ENCODE peak calls at places on chromosomes 1 and 21, in six cellular contexts. One of them, this sample, is unnamed.

GRCh38 chr1:214660190-214660589 is 57.2 kb downstream of the CENPF start:
- DNase-seq in AG09319: no peak
- DNase-seq in GM13977: no peak
- DNase-seq in HCT116: no peak
- DNase-seq in HL-60: no peak
- DNase-seq in GM12864: no peak
- DNase-seq in this sample: no peak

GRCh38 chr1:206663832-206664652 is 20.7 kb upstream of the MAPKAPK2 start:
- DNase-seq in GM13977: peak; percentile 81
- DNase-seq in GM12864: no peak
- DNase-seq in HCT116: peak; percentile 62
- DNase-seq in HL-60: no peak
- DNase-seq in AG09319: peak; percentile 25
- DNase-seq in this sample: peak; percentile 78

GRCh38 chr1:243903023-243903422 is 53.0 kb upstream of the AKT3 start:
- DNase-seq in HCT116: no peak
- DNase-seq in GM12864: no peak
- DNase-seq in HL-60: no peak
- DNase-seq in GM13977: no peak
- DNase-seq in AG09319: no peak
- DNase-seq in this sample: no peak

GRCh38 chr1:6625579-6626149 is 996 bp downstream of the THAP3 start:
- DNase-seq in HL-60: no peak
- DNase-seq in HCT116: no peak
- DNase-seq in GM13977: no peak
- DNase-seq in AG09319: no peak
- DNase-seq in GM12864: no peak
- DNase-seq in this sample: no peak

GRCh38 chr1:56904706-56905105 is 50.1 kb downstream of the C8A start:
- DNase-seq in GM12864: no peak
- DNase-seq in HL-60: no peak
- DNase-seq in GM13977: no peak
- DNase-seq in HCT116: no peak
- DNase-seq in AG09319: no peak
- DNase-seq in this sample: no peak

GRCh38 chr1:92210701-92211100 is 7.0 kb upstream of the C1orf146 start:
- DNase-seq in HCT116: no peak
- DNase-seq in GM13977: no peak
- DNase-seq in AG09319: no peak
- DNase-seq in GM12864: no peak
- DNase-seq in HL-60: peak; percentile 21
- DNase-seq in this sample: no peak

GRCh38 chr1:230365723-230366307 is 60.3 kb downstream of the PGBD5 start:
- DNase-seq in GM12864: no peak
- DNase-seq in HL-60: no peak
- DNase-seq in AG09319: no peak
- DNase-seq in HCT116: no peak
- DNase-seq in GM13977: no peak
- DNase-seq in this sample: no peak

GRCh38 chr1:65593516-65593915 is 173.0 kb downstream of the LEPR start:
- DNase-seq in GM13977: no peak
- DNase-seq in HL-60: no peak
- DNase-seq in GM12864: no peak
- DNase-seq in AG09319: no peak
- DNase-seq in HCT116: no peak
- DNase-seq in this sample: no peak

GRCh38 chr1:201015551-201016091 is 7.9 kb downstream of the KIF21B start:
- DNase-seq in GM12864: no peak
- DNase-seq in AG09319: no peak
- DNase-seq in HL-60: no peak
- DNase-seq in HCT116: no peak
- DNase-seq in GM13977: no peak
- DNase-seq in this sample: no peak

GRCh38 chr1:119715542-119715941 is 3.8 kb downstream of the PHGDH start:
- DNase-seq in GM12864: no peak
- DNase-seq in AG09319: no peak
- DNase-seq in HCT116: no peak
- DNase-seq in GM13977: no peak
- DNase-seq in HL-60: no peak
- DNase-seq in this sample: no peak

GRCh38 chr1:28127617-28128257 is 39.3 kb upstream of the EYA3 start:
- DNase-seq in AG09319: no peak
- DNase-seq in GM12864: peak; percentile 74
- DNase-seq in HCT116: no peak
- DNase-seq in GM13977: peak; percentile 44
- DNase-seq in HL-60: peak; percentile 58
- DNase-seq in this sample: peak; percentile 54

GRCh38 chr1:211939876-211940468 is 95.4 kb downstream of the INTS7 start:
- DNase-seq in AG09319: no peak
- DNase-seq in GM13977: peak; percentile 64
- DNase-seq in HL-60: no peak
- DNase-seq in GM12864: peak; percentile 94
- DNase-seq in HCT116: no peak
- DNase-seq in this sample: peak; percentile 73

GRCh38 chr1:179743679-179744400 is 749 bp downstream of the FAM163A start:
- DNase-seq in HCT116: no peak
- DNase-seq in HL-60: peak; percentile 8
- DNase-seq in AG09319: no peak
- DNase-seq in GM13977: peak; percentile 43
- DNase-seq in GM12864: no peak
- DNase-seq in this sample: peak; percentile 18

GRCh38 chr21:16473965-16474364 is 744.2 kb downstream of the USP25 start:
- DNase-seq in HL-60: no peak
- DNase-seq in GM13977: no peak
- DNase-seq in AG09319: no peak
- DNase-seq in GM12864: no peak
- DNase-seq in HCT116: no peak
- DNase-seq in this sample: no peak

GRCh38 chr1:6075747-6076146 is 30.1 kb downstream of the KCNAB2 start:
- DNase-seq in GM13977: no peak
- DNase-seq in GM12864: no peak
- DNase-seq in HCT116: no peak
- DNase-seq in HL-60: no peak
- DNase-seq in AG09319: no peak
- DNase-seq in this sample: no peak

GRCh38 chr1:23217421-23218115 is at the start of gene HTR1D:
- DNase-seq in GM12864: no peak
- DNase-seq in HCT116: no peak
- DNase-seq in GM13977: no peak
- DNase-seq in HL-60: no peak
- DNase-seq in AG09319: no peak
- DNase-seq in this sample: no peak

GRCh38 chr21:35940074-35940927 is 120.0 kb downstream of the SETD4 start:
- DNase-seq in HCT116: peak; percentile 68
- DNase-seq in AG09319: peak; percentile 54
- DNase-seq in GM12864: no peak
- DNase-seq in HL-60: peak; percentile 18
- DNase-seq in GM13977: peak; percentile 29
- DNase-seq in this sample: peak; percentile 21

GRCh38 chr21:31558839-31559367 is 100.6 kb upstream of the SOD1 start:
- DNase-seq in AG09319: peak; percentile 11
- DNase-seq in GM12864: peak; percentile 53
- DNase-seq in HL-60: no peak
- DNase-seq in HCT116: peak; percentile 80
- DNase-seq in GM13977: peak; percentile 81
- DNase-seq in this sample: peak; percentile 67

GRCh38 chr1:226476066-226476465 is 68.2 kb upstream of the PARP1 start:
- DNase-seq in HL-60: no peak
- DNase-seq in GM12864: no peak
- DNase-seq in AG09319: no peak
- DNase-seq in HCT116: no peak
- DNase-seq in GM13977: no peak
- DNase-seq in this sample: no peak

GRCh38 chr21:46553993-46554392 is 50.9 kb downstream of the S100B start:
- DNase-seq in AG09319: no peak
- DNase-seq in HL-60: no peak
- DNase-seq in HCT116: no peak
- DNase-seq in GM12864: no peak
- DNase-seq in GM13977: no peak
- DNase-seq in this sample: no peak

GRCh38 chr1:246220495-246221065 is 286.5 kb downstream of the SMYD3 start:
- DNase-seq in GM13977: no peak
- DNase-seq in HCT116: no peak
- DNase-seq in GM12864: no peak
- DNase-seq in HL-60: no peak
- DNase-seq in AG09319: no peak
- DNase-seq in this sample: no peak

GRCh38 chr1:2523191-2523890 is 3.1 kb downstream of the PANK4 start:
- DNase-seq in HL-60: no peak
- DNase-seq in HCT116: no peak
- DNase-seq in AG09319: no peak
- DNase-seq in GM13977: no peak
- DNase-seq in GM12864: no peak
- DNase-seq in this sample: no peak

GRCh38 chr1:203041351-203041932 is 15.2 kb downstream of the PPFIA4 start:
- DNase-seq in GM13977: no peak
- DNase-seq in HCT116: no peak
- DNase-seq in AG09319: no peak
- DNase-seq in GM12864: no peak
- DNase-seq in HL-60: no peak
- DNase-seq in this sample: no peak
- TF ChIP-seq CTCF in GM13977: no peak
- TF ChIP-seq CTCF in HCT116: no peak
- TF ChIP-seq CTCF in AG09319: no peak
- TF ChIP-seq CTCF in GM12864: no peak
- TF ChIP-seq CTCF in HL-60: no peak
- TF ChIP-seq CTCF in this sample: no peak

GRCh38 chr1:153030895-153031294 is at the start of gene SPRR1B:
- DNase-seq in HL-60: no peak
- DNase-seq in AG09319: no peak
- DNase-seq in GM13977: no peak
- DNase-seq in HCT116: no peak
- DNase-seq in GM12864: no peak
- DNase-seq in this sample: no peak

GRCh38 chr1:153028771-153029170 is 2.2 kb upstream of the SPRR1B start:
- DNase-seq in GM12864: no peak
- DNase-seq in HCT116: no peak
- DNase-seq in AG09319: no peak
- DNase-seq in HL-60: no peak
- DNase-seq in GM13977: no peak
- DNase-seq in this sample: no peak

GRCh38 chr1:153035211-153035610 is 4.2 kb downstream of the SPRR1B start:
- DNase-seq in GM12864: no peak
- DNase-seq in GM13977: no peak
- DNase-seq in AG09319: no peak
- DNase-seq in HCT116: no peak
- DNase-seq in HL-60: no peak
- DNase-seq in this sample: no peak

GRCh38 chr1:153032073-153032472 is 1.1 kb downstream of the SPRR1B start:
- DNase-seq in GM12864: no peak
- DNase-seq in AG09319: no peak
- DNase-seq in HL-60: no peak
- DNase-seq in GM13977: no peak
- DNase-seq in HCT116: no peak
- DNase-seq in this sample: no peak

GRCh38 chr1:153032677-153033308 is 1.8 kb downstream of the SPRR1B start:
- DNase-seq in GM12864: no peak
- DNase-seq in AG09319: no peak
- DNase-seq in HL-60: no peak
- DNase-seq in GM13977: peak; percentile 11
- DNase-seq in HCT116: peak; percentile 36
- DNase-seq in this sample: no peak
- TF ChIP-seq CTCF in GM12864: peak; percentile 42
- TF ChIP-seq CTCF in AG09319: no peak
- TF ChIP-seq CTCF in HL-60: no peak
- TF ChIP-seq CTCF in GM13977: peak; percentile 24
- TF ChIP-seq CTCF in HCT116: peak; percentile 56
- TF ChIP-seq CTCF in this sample: peak; percentile 17

DNA sequence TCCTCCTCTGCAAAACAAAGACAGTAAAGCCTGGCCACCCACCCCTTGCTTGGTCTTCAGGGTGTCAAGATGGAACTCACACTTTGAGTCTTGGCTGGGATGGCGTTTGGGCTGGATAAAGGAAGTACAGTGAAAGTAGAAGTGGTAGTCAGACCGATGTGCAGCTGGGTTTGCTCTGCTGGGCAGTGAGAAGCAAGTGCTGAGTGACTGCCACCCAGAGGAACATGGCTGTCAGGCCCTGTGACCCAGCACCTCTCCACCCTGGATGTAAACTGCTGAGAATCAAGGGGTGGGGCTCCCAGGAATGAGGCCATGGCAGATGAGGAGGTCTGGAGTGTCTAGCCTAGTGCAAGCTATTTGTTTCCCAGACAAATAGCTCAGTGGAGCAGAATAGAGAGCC is 51.2 kb downstream of the POFUT2 start:
- DNase-seq in HCT116: no peak
- DNase-seq in GM12864: no peak
- DNase-seq in GM13977: no peak
- DNase-seq in HL-60: peak; percentile 8
- DNase-seq in AG09319: no peak
- DNase-seq in this sample: no peak
- TF ChIP-seq CTCF in HCT116: peak; percentile 6
- TF ChIP-seq CTCF in GM12864: peak; percentile 20
- TF ChIP-seq CTCF in GM13977: no peak
- TF ChIP-seq CTCF in HL-60: peak; percentile 14
- TF ChIP-seq CTCF in AG09319: no peak
- TF ChIP-seq CTCF in this sample: peak; percentile 49

GRCh38 chr1:32606972-32607371 is 43.4 kb downstream of the ZBTB8OS start:
- DNase-seq in AG09319: no peak
- DNase-seq in GM12864: no peak
- DNase-seq in HCT116: no peak
- DNase-seq in HL-60: no peak
- DNase-seq in GM13977: no peak
- DNase-seq in this sample: no peak

GRCh38 chr1:32611859-32612188 is 38.5 kb downstream of the ZBTB8OS start:
- DNase-seq in GM12864: no peak
- DNase-seq in HL-60: no peak
- DNase-seq in HCT116: no peak
- DNase-seq in AG09319: no peak
- DNase-seq in GM13977: no peak
- DNase-seq in this sample: no peak

GRCh38 chr1:32613472-32613871 is 36.9 kb downstream of the ZBTB8OS start:
- DNase-seq in GM12864: no peak
- DNase-seq in AG09319: no peak
- DNase-seq in HL-60: no peak
- DNase-seq in HCT116: no peak
- DNase-seq in GM13977: no peak
- DNase-seq in this sample: no peak

GRCh38 chr1:32609180-32609579 is 41.2 kb downstream of the ZBTB8OS start:
- DNase-seq in GM12864: no peak
- DNase-seq in HCT116: no peak
- DNase-seq in AG09319: no peak
- DNase-seq in HL-60: no peak
- DNase-seq in GM13977: no peak
- DNase-seq in this sample: no peak

DNA sequence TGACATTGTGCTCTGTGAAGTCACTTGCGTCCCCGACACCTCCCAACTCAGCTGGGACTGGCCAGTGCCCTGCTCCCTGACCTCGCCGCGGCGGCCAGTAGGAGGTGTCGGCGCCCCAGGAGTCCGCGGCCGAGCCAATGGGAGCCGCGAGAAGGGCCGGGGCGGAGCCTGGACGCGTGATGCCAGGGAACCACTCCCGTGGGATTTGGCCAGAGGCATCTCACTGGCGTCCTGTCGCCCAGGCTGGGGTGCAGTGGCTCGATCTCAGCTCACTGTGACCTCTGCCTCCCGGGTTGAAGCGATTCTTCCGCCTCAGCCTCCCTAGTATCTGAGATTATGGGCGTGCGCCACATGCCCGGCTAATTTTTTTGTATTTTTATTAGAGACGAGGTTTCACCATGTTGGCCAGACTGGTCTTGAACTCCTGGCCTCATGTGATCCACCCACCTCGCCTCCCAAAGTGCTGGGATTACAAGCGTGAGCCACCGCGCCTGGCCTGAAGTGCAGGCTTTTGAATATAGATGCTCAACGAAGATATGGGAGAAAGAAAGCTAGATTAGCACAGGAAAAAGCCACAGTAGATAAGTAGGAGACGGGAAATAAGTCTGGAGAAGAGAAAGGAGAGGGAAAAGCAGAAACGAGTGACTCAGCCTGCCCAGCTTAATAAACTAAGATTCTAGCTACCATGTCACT is 38.0 kb downstream of the ZBTB8OS start:
- DNase-seq in AG09319: peak; percentile 15
- DNase-seq in GM12864: no peak
- DNase-seq in HL-60: no peak
- DNase-seq in GM13977: peak; percentile 84
- DNase-seq in HCT116: peak; percentile 62
- DNase-seq in this sample: peak; percentile 89
- TF ChIP-seq CTCF in AG09319: peak; percentile 32
- TF ChIP-seq CTCF in GM12864: peak; percentile 39
- TF ChIP-seq CTCF in HL-60: no peak
- TF ChIP-seq CTCF in GM13977: peak; percentile 42
- TF ChIP-seq CTCF in HCT116: no peak
- TF ChIP-seq CTCF in this sample: peak; percentile 55